ENCODE peak calls at places on chromosomes 4 and X, in eight cellular contexts. P, T, G, R, M, U, W and A are unnamed samples.

GRCh38 chr4:66273110-66273509 is 602.8 kb upstream of the EPHA5 start:
- DNase-seq in U (no peak), T (no peak), P (peak), G (no peak), W (no peak), M (no peak), R (no peak), A (no peak)

GRCh38 chr4:883377-884095 is 48.6 kb downstream of the GAK start:
- DNase-seq in G (no peak), P (no peak), R (no peak), W (no peak), M (no peak), T (no peak), U (no peak), A (no peak)

GRCh38 chr4:33746979-33747378 is 2497.3 kb downstream of the ARAP2 start:
- DNase-seq in W (no peak), R (no peak), M (no peak), G (no peak), U (peak), P (peak), T (no peak), A (no peak)

GRCh38 chr4:41957634-41958033 is 22.4 kb downstream of the TMEM33 start:
- DNase-seq in G (no peak), W (no peak), P (peak), R (no peak), M (peak), T (no peak), U (no peak), A (peak)

GRCh38 chr4:153204247-153205027 is at the start of gene TRIM2:
- DNase-seq in P (peak), G (no peak), T (no peak), R (no peak), U (no peak), W (peak), M (no peak), A (peak)

GRCh38 chr4:38857354-38858096 is 908 bp upstream of the TLR6 start:
- DNase-seq in G (no peak), M (no peak), T (peak), P (no peak), U (peak), W (no peak), R (peak), A (peak)

GRCh38 chr4:113673450-113673849 is 88.1 kb downstream of the CAMK2D start:
- DNase-seq in W (no peak), P (peak), G (peak), R (no peak), U (no peak), M (no peak), T (peak), A (peak)

GRCh38 chr4:2009651-2010233 is 968 bp upstream of the NELFA start:
- DNase-seq in G (peak), U (peak), T (peak), P (peak), W (no peak), R (no peak), M (peak), A (peak)

GRCh38 chr4:37068580-37068979 is 176.0 kb upstream of the NWD2 start:
- DNase-seq in W (no peak), T (no peak), U (no peak), G (no peak), R (no peak), P (no peak), M (no peak), A (no peak)

GRCh38 chr4:92232566-92232965 is 71.2 kb upstream of the GRID2 start:
- DNase-seq in P (no peak), R (no peak), U (no peak), G (no peak), W (no peak), T (no peak), M (no peak), A (peak)

GRCh38 chr4:15702941-15703403 is at the start of gene BST1:
- DNase-seq in G (peak), W (peak), U (no peak), M (peak), P (no peak), R (peak), T (peak), A (peak)

GRCh38 chr4:147299205-147299604 is 181.7 kb upstream of the EDNRA start:
- DNase-seq in U (no peak), T (no peak), P (no peak), M (no peak), G (no peak), R (no peak), W (no peak), A (no peak)

GRCh38 chr4:185797596-185797995 is 14.4 kb downstream of the SORBS2 start:
- DNase-seq in P (no peak), W (no peak), T (no peak), G (no peak), R (no peak), U (no peak), M (peak), A (no peak)

GRCh38 chr4:176043838-176044588 is 21.6 kb upstream of the WDR17 start:
- DNase-seq in G (no peak), P (no peak), T (no peak), U (no peak), M (no peak), R (no peak), W (no peak), A (no peak)

GRCh38 chr4:5747746-5748365 is 36.9 kb downstream of the EVC start:
- DNase-seq in U (no peak), R (peak), P (no peak), T (no peak), M (no peak), G (no peak), W (no peak), A (peak)

GRCh38 chr4:101835121-101835904 is 44.8 kb downstream of the BANK1 start:
- DNase-seq in P (peak), U (no peak), G (no peak), M (peak), R (peak), T (no peak), W (no peak), A (peak)

GRCh38 chrX:96182366-96182765 is 502.3 kb upstream of the DIAPH2 start:
- DNase-seq in R (peak), W (no peak), T (no peak), G (no peak), P (peak), U (peak), M (peak), A (peak)

GRCh38 chrX:125210146-125210545 is 109.5 kb upstream of the TEX13C start:
- DNase-seq in M (no peak), P (no peak), T (no peak), R (no peak), G (no peak), U (no peak), W (no peak), A (no peak)

GRCh38 chr4:99648321-99648720 is 9.3 kb downstream of the C4orf54 start:
- DNase-seq in M (no peak), U (no peak), P (no peak), G (no peak), W (no peak), T (no peak), R (no peak), A (no peak)

GRCh38 chrX:13087322-13088154 is 43.1 kb upstream of the FAM9C start:
- DNase-seq in G (no peak), M (no peak), P (no peak), W (no peak), U (peak), T (peak), R (no peak), A (peak)

GRCh38 chrX:155071694-155072215 is 447 bp downstream of the BRCC3 start:
- DNase-seq in R (no peak), P (peak), W (no peak), U (no peak), M (no peak), G (no peak), T (no peak), A (no peak)

GRCh38 chr4:125728568-125728967 is 413.8 kb downstream of the FAT4 start:
- DNase-seq in G (no peak), U (no peak), T (no peak), R (peak), W (no peak), M (no peak), P (no peak), A (peak)

GRCh38 chrX:30592846-30593245 is 15.3 kb upstream of the TASL start:
- DNase-seq in R (no peak), P (no peak), W (no peak), T (no peak), G (no peak), M (no peak), U (no peak), A (no peak)

GRCh38 chr4:176400816-176401461 is 81.2 kb downstream of the SPCS3 start:
- DNase-seq in W (no peak), R (no peak), T (no peak), P (no peak), G (no peak), U (no peak), M (no peak), A (peak)

GRCh38 chrX:2690856-2691542 is at the start of gene CD99:
- DNase-seq in P (no peak), M (peak), G (peak), R (peak), W (peak), T (peak), U (no peak), A (peak)

GRCh38 chr4:141065872-141066271 is 67.4 kb downstream of the RNF150 start:
- DNase-seq in P (no peak), R (no peak), M (no peak), T (no peak), W (no peak), U (no peak), G (no peak), A (no peak)